ENCODE peak calls at places on chromosome 13, in six cellular contexts. One of them, this sample, is unnamed.
A peak's percentile ranks its signal among the peaks of the same experiment; 100 is the strongest.

GRCh38 chr13:49676581-49677298 is 14.5 kb downstream of the EBPL start:
- DNase-seq in Calu3: no peak
- DNase-seq in sigmoid colon: no peak
- DNase-seq in transverse colon: no peak
- DNase-seq in dorsolateral prefrontal cortex: no peak
- DNase-seq in activated B cell treated with CpG ODN at 0.5 μM for 24 hours: no peak
- DNase-seq in this sample: no peak

GRCh38 chr13:90070362-90070761 is 1277.1 kb upstream of the MIR17HG start:
- DNase-seq in dorsolateral prefrontal cortex: no peak
- DNase-seq in Calu3: no peak
- DNase-seq in sigmoid colon: no peak
- DNase-seq in activated B cell treated with CpG ODN at 0.5 μM for 24 hours: no peak
- DNase-seq in transverse colon: no peak
- DNase-seq in this sample: no peak

GRCh38 chr13:57631607-57632275 is at the start of gene PCDH17:
- DNase-seq in Calu3: no peak
- DNase-seq in dorsolateral prefrontal cortex: peak; percentile 77
- DNase-seq in sigmoid colon: no peak
- DNase-seq in activated B cell treated with CpG ODN at 0.5 μM for 24 hours: no peak
- DNase-seq in transverse colon: peak; percentile 7
- DNase-seq in this sample: peak; percentile 29

GRCh38 chr13:92573467-92574057 is 653.0 kb upstream of the GPC6 start:
- DNase-seq in dorsolateral prefrontal cortex: no peak
- DNase-seq in sigmoid colon: no peak
- DNase-seq in transverse colon: no peak
- DNase-seq in Calu3: no peak
- DNase-seq in activated B cell treated with CpG ODN at 0.5 μM for 24 hours: no peak
- DNase-seq in this sample: no peak

GRCh38 chr13:27599096-27599495 is 21.2 kb downstream of the LNX2 start:
- DNase-seq in activated B cell treated with CpG ODN at 0.5 μM for 24 hours: no peak
- DNase-seq in sigmoid colon: no peak
- DNase-seq in Calu3: no peak
- DNase-seq in transverse colon: no peak
- DNase-seq in dorsolateral prefrontal cortex: no peak
- DNase-seq in this sample: no peak

GRCh38 chr13:84479656-84480055 is 597.4 kb upstream of the SLITRK1 start:
- DNase-seq in dorsolateral prefrontal cortex: no peak
- DNase-seq in sigmoid colon: no peak
- DNase-seq in Calu3: no peak
- DNase-seq in transverse colon: no peak
- DNase-seq in activated B cell treated with CpG ODN at 0.5 μM for 24 hours: no peak
- DNase-seq in this sample: no peak

GRCh38 chr13:94435604-94436226 is 43.8 kb downstream of the DCT start:
- DNase-seq in dorsolateral prefrontal cortex: no peak
- DNase-seq in Calu3: no peak
- DNase-seq in sigmoid colon: no peak
- DNase-seq in activated B cell treated with CpG ODN at 0.5 μM for 24 hours: no peak
- DNase-seq in transverse colon: no peak
- DNase-seq in this sample: no peak

GRCh38 chr13:29940715-29941114 is 90.3 kb upstream of the UBL3 start:
- DNase-seq in dorsolateral prefrontal cortex: no peak
- DNase-seq in Calu3: no peak
- DNase-seq in activated B cell treated with CpG ODN at 0.5 μM for 24 hours: no peak
- DNase-seq in sigmoid colon: no peak
- DNase-seq in transverse colon: no peak
- DNase-seq in this sample: no peak

GRCh38 chr13:26325876-26326275 is 71.9 kb downstream of the CDK8 start:
- DNase-seq in activated B cell treated with CpG ODN at 0.5 μM for 24 hours: no peak
- DNase-seq in Calu3: no peak
- DNase-seq in dorsolateral prefrontal cortex: no peak
- DNase-seq in sigmoid colon: no peak
- DNase-seq in transverse colon: no peak
- DNase-seq in this sample: no peak

GRCh38 chr13:64248371-64249065 is 2832.9 kb upstream of the PCDH20 start:
- DNase-seq in transverse colon: no peak
- DNase-seq in activated B cell treated with CpG ODN at 0.5 μM for 24 hours: no peak
- DNase-seq in Calu3: no peak
- DNase-seq in dorsolateral prefrontal cortex: no peak
- DNase-seq in sigmoid colon: no peak
- DNase-seq in this sample: no peak

GRCh38 chr13:110106726-110107125 is 200.2 kb downstream of the COL4A1 start:
- DNase-seq in Calu3: no peak
- DNase-seq in dorsolateral prefrontal cortex: peak; percentile 62
- DNase-seq in activated B cell treated with CpG ODN at 0.5 μM for 24 hours: no peak
- DNase-seq in sigmoid colon: peak; percentile 94
- DNase-seq in transverse colon: peak; percentile 29
- DNase-seq in this sample: no peak

GRCh38 chr13:114146629-114147028 is 14.2 kb upstream of the RASA3 start:
- DNase-seq in sigmoid colon: no peak
- DNase-seq in Calu3: no peak
- DNase-seq in dorsolateral prefrontal cortex: no peak
- DNase-seq in activated B cell treated with CpG ODN at 0.5 μM for 24 hours: no peak
- DNase-seq in transverse colon: no peak
- DNase-seq in this sample: no peak

GRCh38 chr13:61486496-61486895 is 70.8 kb upstream of the PCDH20 start:
- DNase-seq in activated B cell treated with CpG ODN at 0.5 μM for 24 hours: no peak
- DNase-seq in dorsolateral prefrontal cortex: no peak
- DNase-seq in sigmoid colon: no peak
- DNase-seq in transverse colon: no peak
- DNase-seq in Calu3: no peak
- DNase-seq in this sample: no peak

GRCh38 chr13:26983533-26984315 is 187.9 kb downstream of the USP12 start:
- DNase-seq in transverse colon: no peak
- DNase-seq in dorsolateral prefrontal cortex: no peak
- DNase-seq in Calu3: no peak
- DNase-seq in sigmoid colon: no peak
- DNase-seq in activated B cell treated with CpG ODN at 0.5 μM for 24 hours: no peak
- DNase-seq in this sample: no peak

GRCh38 chr13:101149735-101150380 is 266.4 kb downstream of the NALCN start:
- DNase-seq in activated B cell treated with CpG ODN at 0.5 μM for 24 hours: no peak
- DNase-seq in Calu3: no peak
- DNase-seq in sigmoid colon: no peak
- DNase-seq in dorsolateral prefrontal cortex: no peak
- DNase-seq in transverse colon: no peak
- DNase-seq in this sample: no peak

GRCh38 chr13:85650613-85651012 is 148.6 kb downstream of the SLITRK6 start:
- DNase-seq in transverse colon: no peak
- DNase-seq in sigmoid colon: no peak
- DNase-seq in Calu3: no peak
- DNase-seq in dorsolateral prefrontal cortex: no peak
- DNase-seq in activated B cell treated with CpG ODN at 0.5 μM for 24 hours: no peak
- DNase-seq in this sample: no peak

GRCh38 chr13:109737606-109738005 is 48.8 kb downstream of the IRS2 start:
- DNase-seq in Calu3: no peak
- DNase-seq in sigmoid colon: no peak
- DNase-seq in transverse colon: no peak
- DNase-seq in activated B cell treated with CpG ODN at 0.5 μM for 24 hours: no peak
- DNase-seq in dorsolateral prefrontal cortex: no peak
- DNase-seq in this sample: no peak

GRCh38 chr13:105050696-105051095 is 1484.8 kb downstream of the EFNB2 start:
- DNase-seq in activated B cell treated with CpG ODN at 0.5 μM for 24 hours: no peak
- DNase-seq in transverse colon: no peak
- DNase-seq in sigmoid colon: no peak
- DNase-seq in dorsolateral prefrontal cortex: no peak
- DNase-seq in Calu3: no peak
- DNase-seq in this sample: no peak

GRCh38 chr13:113211774-113212173 is 2.4 kb downstream of the CUL4A start:
- DNase-seq in activated B cell treated with CpG ODN at 0.5 μM for 24 hours: no peak
- DNase-seq in sigmoid colon: no peak
- DNase-seq in transverse colon: no peak
- DNase-seq in dorsolateral prefrontal cortex: no peak
- DNase-seq in Calu3: no peak
- DNase-seq in this sample: no peak

GRCh38 chr13:23928985-23929384 is 31.7 kb upstream of the C1QTNF9B start:
- DNase-seq in transverse colon: no peak
- DNase-seq in sigmoid colon: no peak
- DNase-seq in activated B cell treated with CpG ODN at 0.5 μM for 24 hours: no peak
- DNase-seq in Calu3: no peak
- DNase-seq in dorsolateral prefrontal cortex: no peak
- DNase-seq in this sample: no peak

GRCh38 chr13:105196052-105196451 is 1339.4 kb downstream of the EFNB2 start:
- DNase-seq in sigmoid colon: no peak
- DNase-seq in transverse colon: no peak
- DNase-seq in activated B cell treated with CpG ODN at 0.5 μM for 24 hours: no peak
- DNase-seq in dorsolateral prefrontal cortex: no peak
- DNase-seq in Calu3: no peak
- DNase-seq in this sample: no peak

GRCh38 chr13:46289260-46289955 is 77.7 kb downstream of the LRRC63 start:
- DNase-seq in Calu3: no peak
- DNase-seq in transverse colon: no peak
- DNase-seq in dorsolateral prefrontal cortex: no peak
- DNase-seq in activated B cell treated with CpG ODN at 0.5 μM for 24 hours: no peak
- DNase-seq in sigmoid colon: no peak
- DNase-seq in this sample: no peak

DNA sequence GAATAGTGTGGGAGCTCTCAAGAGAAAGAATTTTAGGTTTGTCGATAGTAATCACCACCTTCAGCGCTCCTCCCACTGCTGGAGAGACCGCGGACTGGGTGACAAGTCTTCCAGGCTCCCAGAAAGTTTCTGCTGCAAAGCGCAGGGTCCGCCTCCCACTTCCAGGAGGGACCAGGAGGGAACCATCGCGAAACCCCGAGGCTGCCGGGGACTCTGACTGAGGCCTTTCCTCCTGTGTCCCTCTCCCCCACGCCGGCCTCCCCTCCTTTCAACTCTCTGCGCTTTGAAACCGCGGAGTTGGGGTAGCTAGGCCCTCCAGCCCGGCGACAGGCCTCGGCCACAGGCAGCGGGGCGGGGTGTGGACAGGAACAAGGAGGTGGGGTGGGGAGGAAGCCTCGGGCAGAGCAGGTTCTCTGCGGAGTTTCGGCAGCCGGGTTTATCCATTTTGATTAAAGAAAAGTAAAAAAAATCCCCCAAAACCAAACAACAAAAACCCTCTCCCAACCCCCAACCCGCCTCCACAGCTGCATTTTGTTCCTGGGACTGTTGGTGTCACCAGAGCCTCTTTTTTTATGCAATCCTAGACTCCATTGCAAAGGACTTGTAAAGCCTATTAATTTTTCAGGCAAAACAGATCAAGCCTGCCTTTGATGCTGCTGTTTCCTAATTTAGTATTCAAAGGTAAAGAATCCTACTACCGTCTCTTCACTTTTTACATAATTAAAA is 157.2 kb downstream of the TM9SF2 start:
- DNase-seq in sigmoid colon: peak; percentile 72
- DNase-seq in dorsolateral prefrontal cortex: peak; percentile 34
- DNase-seq in transverse colon: peak; percentile 37
- DNase-seq in activated B cell treated with CpG ODN at 0.5 μM for 24 hours: peak; percentile 27
- DNase-seq in Calu3: peak; percentile 19
- DNase-seq in this sample: peak; percentile 66
- TF ChIP-seq CTCF in sigmoid colon: no peak
- TF ChIP-seq CTCF in dorsolateral prefrontal cortex: peak; percentile 68
- TF ChIP-seq CTCF in transverse colon: peak; percentile 38
- TF ChIP-seq CTCF in activated B cell treated with CpG ODN at 0.5 μM for 24 hours: no peak
- TF ChIP-seq CTCF in Calu3: no peak
- TF ChIP-seq CTCF in this sample: no peak

GRCh38 chr13:78133511-78133910 is 214.9 kb upstream of the EDNRB start:
- DNase-seq in sigmoid colon: no peak
- DNase-seq in transverse colon: no peak
- DNase-seq in Calu3: no peak
- DNase-seq in dorsolateral prefrontal cortex: no peak
- DNase-seq in activated B cell treated with CpG ODN at 0.5 μM for 24 hours: no peak
- DNase-seq in this sample: no peak

GRCh38 chr13:78131811-78132210 is 213.2 kb upstream of the EDNRB start:
- DNase-seq in Calu3: no peak
- DNase-seq in activated B cell treated with CpG ODN at 0.5 μM for 24 hours: no peak
- DNase-seq in transverse colon: no peak
- DNase-seq in dorsolateral prefrontal cortex: no peak
- DNase-seq in sigmoid colon: no peak
- DNase-seq in this sample: no peak

DNA sequence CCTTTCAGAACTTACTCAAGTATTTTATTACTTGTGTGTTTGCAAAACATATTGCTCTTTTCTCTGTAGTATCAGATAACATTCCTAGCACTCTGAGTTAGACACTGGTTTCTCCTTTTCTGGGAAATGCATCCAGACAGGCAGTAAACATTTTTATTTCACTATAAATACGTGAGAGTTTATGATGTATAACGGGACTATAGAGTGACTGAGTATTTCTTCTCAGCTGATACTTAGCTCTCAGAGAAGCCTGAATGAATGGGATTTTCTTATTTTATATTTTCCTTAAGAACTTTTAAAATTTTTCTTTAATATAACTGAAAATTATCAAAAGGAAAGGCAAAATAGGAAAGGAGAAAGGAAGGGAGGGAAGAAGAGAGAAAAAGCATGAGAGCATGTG is 211.2 kb upstream of the EDNRB start:
- DNase-seq in transverse colon: no peak
- DNase-seq in Calu3: no peak
- DNase-seq in dorsolateral prefrontal cortex: no peak
- DNase-seq in sigmoid colon: no peak
- DNase-seq in activated B cell treated with CpG ODN at 0.5 μM for 24 hours: no peak
- DNase-seq in this sample: no peak
- TF ChIP-seq CTCF in transverse colon: no peak
- TF ChIP-seq CTCF in Calu3: no peak
- TF ChIP-seq CTCF in dorsolateral prefrontal cortex: no peak
- TF ChIP-seq CTCF in sigmoid colon: no peak
- TF ChIP-seq CTCF in activated B cell treated with CpG ODN at 0.5 μM for 24 hours: no peak
- TF ChIP-seq CTCF in this sample: no peak

GRCh38 chr13:72218966-72219365 is 352.0 kb upstream of the DACH1 start:
- DNase-seq in transverse colon: no peak
- DNase-seq in dorsolateral prefrontal cortex: no peak
- DNase-seq in Calu3: no peak
- DNase-seq in activated B cell treated with CpG ODN at 0.5 μM for 24 hours: no peak
- DNase-seq in sigmoid colon: no peak
- DNase-seq in this sample: no peak

GRCh38 chr13:72217142-72217541 is 350.1 kb upstream of the DACH1 start:
- DNase-seq in activated B cell treated with CpG ODN at 0.5 μM for 24 hours: no peak
- DNase-seq in transverse colon: no peak
- DNase-seq in sigmoid colon: no peak
- DNase-seq in Calu3: no peak
- DNase-seq in dorsolateral prefrontal cortex: no peak
- DNase-seq in this sample: no peak

DNA sequence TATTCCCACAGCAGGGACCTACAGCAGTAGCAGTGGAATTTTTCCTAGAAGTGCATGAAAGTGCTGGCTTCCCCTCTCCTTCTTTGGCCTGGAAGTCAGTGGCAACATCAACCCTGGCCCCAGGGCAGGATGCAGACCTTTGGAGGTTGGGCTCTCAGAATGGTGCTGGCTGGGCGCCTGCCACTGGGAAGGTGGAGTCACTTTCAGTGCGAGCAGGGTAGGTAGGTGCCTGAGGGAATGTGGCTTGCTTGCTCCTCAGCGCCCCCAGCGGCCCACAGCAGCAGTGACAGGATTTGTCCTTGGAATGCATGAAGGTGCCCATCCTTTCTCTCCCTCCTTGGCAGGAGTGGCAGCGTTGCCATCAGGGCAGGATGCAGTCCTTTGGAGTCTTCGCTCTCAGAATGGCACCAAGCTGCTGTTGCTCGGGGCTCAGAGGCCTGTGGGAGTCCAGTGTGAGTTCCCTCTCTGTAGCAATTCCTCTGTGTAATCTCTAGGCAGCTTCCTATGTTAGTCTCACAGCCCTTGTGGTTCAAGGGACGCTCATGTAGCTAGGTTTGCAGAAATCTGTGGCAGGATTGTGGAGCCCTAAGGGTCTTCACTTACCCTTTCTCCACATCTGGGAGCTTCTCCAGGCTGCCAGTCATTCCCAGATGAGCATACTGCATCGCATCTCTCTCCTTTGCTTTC is 354.4 kb upstream of the DACH1 start:
- DNase-seq in sigmoid colon: no peak
- DNase-seq in transverse colon: peak; percentile 40
- DNase-seq in Calu3: peak; percentile 20
- DNase-seq in dorsolateral prefrontal cortex: no peak
- DNase-seq in activated B cell treated with CpG ODN at 0.5 μM for 24 hours: no peak
- DNase-seq in this sample: peak; percentile 37
- TF ChIP-seq CTCF in sigmoid colon: no peak
- TF ChIP-seq CTCF in transverse colon: peak; percentile 58
- TF ChIP-seq CTCF in Calu3: no peak
- TF ChIP-seq CTCF in dorsolateral prefrontal cortex: no peak
- TF ChIP-seq CTCF in activated B cell treated with CpG ODN at 0.5 μM for 24 hours: no peak
- TF ChIP-seq CTCF in this sample: peak; percentile 47

GRCh38 chr13:60134376-60134775 is 29.4 kb downstream of the DIAPH3 start:
- DNase-seq in transverse colon: no peak
- DNase-seq in dorsolateral prefrontal cortex: no peak
- DNase-seq in sigmoid colon: no peak
- DNase-seq in Calu3: no peak
- DNase-seq in activated B cell treated with CpG ODN at 0.5 μM for 24 hours: no peak
- DNase-seq in this sample: no peak
- TF ChIP-seq CTCF in transverse colon: no peak
- TF ChIP-seq CTCF in dorsolateral prefrontal cortex: no peak
- TF ChIP-seq CTCF in sigmoid colon: no peak
- TF ChIP-seq CTCF in Calu3: no peak
- TF ChIP-seq CTCF in activated B cell treated with CpG ODN at 0.5 μM for 24 hours: no peak
- TF ChIP-seq CTCF in this sample: no peak

This sample was measured in mesothelial cell of epicardium.